ENCODE peak calls at places on chromosome 13, in eight cellular contexts. W is WERI-Rb-1; D is aorta; T is tibial nerve; S is CD8-positive, alpha-beta T cell; H is mucosa of descending colon; Y is fibroblast of lung; B is HCT116. A is an unnamed sample.

GRCh38 chr13:48004201-48004600 is 3.1 kb upstream of the SUCLA2 start:
- DNase-seq in W (no peak), H (no peak), T (no peak), B (no peak), Y (no peak), S (no peak), D (no peak), A (no peak)

GRCh38 chr13:82165396-82166174 is 1716.7 kb downstream of the SLITRK1 start:
- DNase-seq in H (no peak), S (no peak), W (no peak), Y (no peak), D (peak; percentile 52), T (no peak), B (no peak), A (no peak)

GRCh38 chr13:108895220-108895704 is 265.9 kb downstream of the MYO16 start:
- DNase-seq in B (no peak), D (no peak), W (no peak), H (no peak), Y (peak; percentile 59), T (no peak), S (no peak), A (peak; percentile 68)

GRCh38 chr13:94546071-94546839 is 49.7 kb downstream of the TGDS start:
- DNase-seq in T (no peak), H (no peak), B (no peak), Y (no peak), S (no peak), W (no peak), D (no peak), A (no peak)

GRCh38 chr13:30158774-30159445 is 148.4 kb downstream of the KATNAL1 start:
- DNase-seq in D (no peak), T (peak; percentile 32), S (no peak), W (no peak), B (no peak), Y (peak; percentile 68), H (no peak), A (peak; percentile 83)

GRCh38 chr13:113997845-113998751 is 24.2 kb upstream of the C13orf46 start:
- DNase-seq in S (no peak), H (peak; percentile 36), W (no peak), T (peak; percentile 52), B (no peak), Y (peak; percentile 95), D (peak; percentile 90), A (peak; percentile 88)

GRCh38 chr13:24385902-24386301 is 76.5 kb downstream of the C1QTNF9 start:
- DNase-seq in T (no peak), D (no peak), H (no peak), S (no peak), Y (no peak), B (no peak), W (no peak), A (no peak)

GRCh38 chr13:98083507-98083906 is 59.4 kb upstream of the FARP1 start:
- DNase-seq in Y (peak; percentile 75), D (no peak), H (no peak), B (no peak), S (no peak), W (no peak), T (no peak), A (peak; percentile 98)

GRCh38 chr13:30159446-30159839 is 147.9 kb downstream of the KATNAL1 start:
- DNase-seq in Y (peak; percentile 26), T (no peak), D (no peak), W (no peak), B (no peak), H (no peak), S (no peak), A (peak; percentile 91)

GRCh38 chr13:24713022-24713421 is 32.8 kb downstream of the ATP12A start:
- DNase-seq in Y (no peak), W (peak; percentile 93), T (no peak), S (no peak), H (no peak), D (no peak), B (no peak), A (no peak)

GRCh38 chr13:72293206-72293605 is 426.2 kb upstream of the DACH1 start:
- DNase-seq in T (no peak), W (no peak), H (no peak), S (no peak), B (no peak), D (no peak), Y (no peak), A (no peak)

GRCh38 chr13:98571955-98572662 is 4.8 kb downstream of the STK24 start:
- DNase-seq in D (no peak), Y (peak; percentile 66), B (no peak), H (peak; percentile 59), T (no peak), S (no peak), W (no peak), A (peak; percentile 82)

GRCh38 chr13:98105929-98106336 is 37.0 kb upstream of the FARP1 start:
- DNase-seq in H (no peak), W (no peak), D (no peak), Y (peak; percentile 39), B (no peak), S (no peak), T (no peak), A (peak; percentile 74)

GRCh38 chr13:92224052-92224821 is 825.8 kb downstream of the GPC5 start:
- DNase-seq in H (no peak), B (no peak), S (no peak), D (no peak), Y (peak; percentile 98), W (no peak), T (no peak), A (peak; percentile 47)

GRCh38 chr13:46173656-46174055 is 8.3 kb downstream of the LCP1 start:
- DNase-seq in B (no peak), W (no peak), S (no peak), T (no peak), Y (no peak), D (no peak), H (no peak), A (no peak)

GRCh38 chr13:67803118-67803517 is 573.0 kb upstream of the PCDH9 start:
- DNase-seq in T (no peak), W (no peak), Y (no peak), S (no peak), B (no peak), H (no peak), D (no peak), A (no peak)

GRCh38 chr13:95536629-95537241 is 15.8 kb upstream of the CLDN10 start:
- DNase-seq in B (peak; percentile 15), H (no peak), Y (peak; percentile 67), S (no peak), W (no peak), D (no peak), T (no peak), A (peak; percentile 63)

GRCh38 chr13:72255908-72256307 is 388.9 kb upstream of the DACH1 start:
- DNase-seq in B (peak; percentile 13), W (peak; percentile 68), D (no peak), S (no peak), T (no peak), Y (peak; percentile 51), H (peak; percentile 36), A (no peak)

GRCh38 chr13:53028063-53028462 is 550 bp upstream of the OLFM4 start:
- DNase-seq in T (no peak), D (no peak), B (no peak), W (no peak), H (no peak), S (no peak), Y (no peak), A (no peak)

GRCh38 chr13:110400786-110401533 is 93.9 kb downstream of the COL4A2 start:
- DNase-seq in T (no peak), W (no peak), B (no peak), S (no peak), Y (peak; percentile 71), D (no peak), H (no peak), A (peak; percentile 92)
- H3K4me3 ChIP-seq in T (no peak overlapping the region), W (no peak overlapping the region), B (no peak overlapping the region), S (no peak overlapping the region), Y (no peak overlapping the region), D (no peak overlapping the region), H (no peak overlapping the region), A (peak overlapping the region; percentile 12)

GRCh38 chr13:18943273-18943672 is 238.4 kb downstream of the TUBA3C start:
- DNase-seq in S (no peak), B (no peak), D (no peak), T (no peak), H (no peak), W (no peak), Y (no peak), A (no peak)
- H3K9me3 ChIP-seq in S (no peaks in the 10 kb centered on the region), B (peaks cover 11% of the 10 kb centered on the region), D (no peaks in the 10 kb centered on the region), T (no peaks in the 10 kb centered on the region), H (peaks cover 42% of the 10 kb centered on the region), W (no peaks in the 10 kb centered on the region), Y (no peaks in the 10 kb centered on the region), A (no peaks in the 10 kb centered on the region)

DNA sequence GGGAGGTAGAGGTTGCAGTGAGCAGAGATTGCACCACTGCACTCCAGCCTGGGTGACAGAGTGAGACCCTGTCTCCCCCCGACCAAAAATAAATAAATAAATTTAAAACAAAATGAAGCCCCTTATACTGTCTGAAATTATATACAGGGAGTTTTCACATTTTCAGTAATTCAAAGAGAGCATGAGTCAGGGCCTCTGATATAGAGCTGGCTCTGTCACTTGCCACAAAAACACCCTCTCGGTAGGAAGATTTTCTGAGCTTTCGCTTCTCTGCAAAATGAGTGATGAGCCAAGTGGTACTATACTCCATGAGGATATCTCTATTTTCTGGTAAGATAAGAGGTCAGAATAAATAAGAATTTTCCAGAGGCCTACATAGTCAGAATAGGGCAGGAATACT is 462.9 kb downstream of the COG6 start:
- DNase-seq in H (no peak), Y (no peak), T (no peak), B (no peak), W (no peak), D (no peak), S (no peak), A (no peak)
- H3K4me3 ChIP-seq in H (no peak overlapping the region), Y (no peak overlapping the region), T (no peak overlapping the region), B (no peak overlapping the region), W (no peak overlapping the region), D (no peak overlapping the region), S (no peak overlapping the region), A (no peak overlapping the region)

GRCh38 chr13:50928088-50928487 is 18.5 kb downstream of the RNASEH2B start:
- DNase-seq in S (no peak), Y (peak; percentile 11), D (no peak), H (no peak), W (no peak), T (no peak), B (no peak), A (no peak)

GRCh38 chr13:50921706-50922105 is 12.1 kb downstream of the RNASEH2B start:
- DNase-seq in T (no peak), W (no peak), S (no peak), D (no peak), Y (no peak), B (no peak), H (no peak), A (no peak)

GRCh38 chr13:50928609-50929274 is 19.2 kb downstream of the RNASEH2B start:
- DNase-seq in T (no peak), D (no peak), B (no peak), H (no peak), Y (no peak), W (no peak), S (no peak), A (no peak)

GRCh38 chr13:50923272-50923671 is 13.7 kb downstream of the RNASEH2B start:
- DNase-seq in D (no peak), W (no peak), T (no peak), S (no peak), H (no peak), B (no peak), Y (no peak), A (peak; percentile 23)

DNA sequence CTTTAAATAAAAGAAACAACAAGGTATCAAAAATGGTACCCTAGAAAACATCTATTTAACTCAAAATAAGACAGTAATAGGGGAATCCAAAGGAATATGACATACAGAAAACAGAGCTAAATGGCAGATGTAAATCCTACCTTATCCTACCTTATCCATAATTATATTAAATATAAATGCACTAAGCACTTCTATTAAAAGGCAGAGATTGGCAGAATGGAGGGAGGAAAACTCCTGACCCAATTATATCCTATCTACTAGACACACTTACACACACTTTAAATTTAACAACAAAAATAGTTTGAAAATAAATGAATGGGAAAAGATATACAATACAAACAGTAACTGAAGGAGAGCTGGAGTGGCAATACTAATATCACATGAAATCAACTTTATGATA is 14.4 kb downstream of the RNASEH2B start:
- DNase-seq in B (no peak), S (no peak), H (no peak), D (no peak), W (no peak), T (no peak), Y (no peak), A (no peak)
- H3K9me3 ChIP-seq in B (peaks cover 21% of the 10 kb centered on the region), S (peaks cover 21% of the 10 kb centered on the region), H (peaks cover 28% of the 10 kb centered on the region), D (peaks cover 2% of the 10 kb centered on the region), W (no peaks in the 10 kb centered on the region), T (no peaks in the 10 kb centered on the region), Y (no peaks in the 10 kb centered on the region), A (peaks cover 6% of the 10 kb centered on the region)